ENCODE peak calls at places on chromosomes 12 and 14, in seven cellular contexts. T is GDM1; A is stimulated activated CD4-positive, alpha-beta T cell treated with anti-CD3 and anti-CD28 coated beads, Interleukin-15, amount 100 ng/mL, for 48 hours; U is fibroblast of the conjunctiva; W is GM12891; N is endothelial cell; I is stimulated activated CD8-positive, alpha-beta memory T cell treated with anti-CD3 and anti-CD28 coated beads, Interleukin-15, amount 100 ng/mL, for 1 hour. L is an unnamed sample.

GRCh38 chr12:3964404-3964803 is 91.2 kb upstream of the PARP11 start:
- DNase-seq in T (peak), A (no peak), U (no peak), W (no peak), N (peak), I (no peak), L (peak)

GRCh38 chr14:35695072-35695471 is 114.0 kb downstream of the RALGAPA1 start:
- DNase-seq in T (no peak), A (no peak), U (no peak), W (no peak), N (no peak), I (no peak), L (no peak)

GRCh38 chr12:3972576-3972975 is 99.4 kb upstream of the PARP11 start:
- DNase-seq in T (no peak), A (no peak), U (no peak), W (no peak), N (no peak), I (no peak), L (no peak)

GRCh38 chr12:3149505-3150307 is 72.5 kb downstream of the TSPAN9 start:
- DNase-seq in T (no peak), A (no peak), U (no peak), W (no peak), N (no peak), I (no peak), L (no peak)

GRCh38 chr12:52155048-52155868 is 36.6 kb downstream of the KRT80 start:
- DNase-seq in T (no peak), A (no peak), U (peak), W (no peak), N (no peak), I (no peak), L (no peak)

GRCh38 chr12:58750484-58750883 is 169.8 kb downstream of the LRIG3 start:
- DNase-seq in T (no peak), A (no peak), U (peak), W (no peak), N (no peak), I (no peak), L (no peak)

GRCh38 chr14:69481815-69482568 is 2.5 kb upstream of the PLEKHD1 start:
- DNase-seq in T (no peak), A (no peak), U (no peak), W (peak), N (no peak), I (no peak), L (peak)

GRCh38 chr12:54419088-54419887 is at the start of gene ITGA5:
- DNase-seq in T (no peak), A (no peak), U (no peak), W (no peak), N (peak), I (peak), L (peak)